ENCODE peak calls at places on chromosomes 11 and 22, in four cellular contexts. S is stimulated activated CD8-positive, alpha-beta memory T cell treated with anti-CD3 and anti-CD28 coated beads, Interleukin-4, amount 100 ng/mL, for 1 hour; P is T-helper 17 cell; A is endodermal cell. E is an unnamed sample.

GRCh38 chr11:803770-804598 is 1.0 kb downstream of the PIDD1 start:
- DNase-seq in S (no peak), P (no peak), A (peak), E (no peak)

GRCh38 chr11:92330114-92330513 is 105.5 kb downstream of the FAT3 start:
- DNase-seq in A (no peak), S (no peak), P (no peak), E (no peak)

GRCh38 chr22:39422721-39423120 is 23.1 kb downstream of the TAB1 start:
- DNase-seq in A (no peak), P (no peak), S (no peak), E (no peak)

GRCh38 chr11:15412054-15412453 is 297.3 kb downstream of the INSC start:
- DNase-seq in S (no peak), P (no peak), A (no peak), E (peak)

GRCh38 chr22:35140879-35141745 is 75.2 kb downstream of the ISX start:
- DNase-seq in S (no peak), P (no peak), A (peak), E (no peak)

GRCh38 chr11:23903044-23903704 is 593.7 kb upstream of the LUZP2 start:
- DNase-seq in A (no peak), P (no peak), S (no peak), E (peak)

GRCh38 chr22:49503321-49503720 is 324.4 kb downstream of the BRD1 start:
- DNase-seq in S (no peak), P (no peak), A (no peak), E (no peak)

GRCh38 chr11:28123151-28123571 is 15.0 kb downstream of the METTL15 start:
- DNase-seq in P (no peak), A (no peak), S (no peak), E (peak)

GRCh38 chr22:41146573-41146972 is 54.2 kb downstream of the EP300 start:
- DNase-seq in S (no peak), P (no peak), A (no peak), E (no peak)

GRCh38 chr22:37198290-37199102 is 10.4 kb upstream of the C1QTNF6 start:
- DNase-seq in P (peak), A (peak), S (peak), E (peak)

E was measured in renal cortical epithelial cell.